ENCODE peak calls at places on chromosome 4, in four cellular contexts. S is endodermal cell, B is testis, A is upper lobe of left lung. D is an unnamed sample. For H3K9me3, the result is how much of the 10 kb centered on the place peaks cover.

GRCh38 chr4:4867745-4868505 is 8.5 kb downstream of the MSX1 start:
- DNase-seq in B (no peak), A (no peak), S (peak), D (no peak)

GRCh38 chr4:109436504-109436903 is 2.9 kb downstream of the SEC24B start:
- DNase-seq in B (no peak), A (no peak), S (no peak), D (no peak)

GRCh38 chr4:101339332-101339731 is 8.0 kb downstream of the PPP3CA start:
- DNase-seq in B (no peak), A (no peak), S (no peak), D (no peak)

GRCh38 chr4:54277691-54278090 is 48.6 kb downstream of the PDGFRA start:
- DNase-seq in B (no peak), A (no peak), S (no peak), D (no peak)

GRCh38 chr4:188372856-188373255 is 233.6 kb downstream of the TRIML1 start:
- DNase-seq in B (no peak), S (peak), A (no peak), D (peak)

GRCh38 chr4:77185681-77186080 is 28.7 kb downstream of the CCNG2 start:
- DNase-seq in S (no peak), A (no peak), B (no peak), D (no peak)

GRCh38 chr4:137360701-137361213 is 171.5 kb downstream of the PCDH18 start:
- DNase-seq in S (no peak), B (no peak), A (no peak), D (no peak)

GRCh38 chr4:58127680-58128079 is 1017.5 kb upstream of the IGFBP7 start:
- DNase-seq in B (no peak), A (no peak), S (no peak), D (no peak)

GRCh38 chr4:134906404-134907023 is 704.9 kb upstream of the PABPC4L start:
- DNase-seq in S (peak), B (peak), A (no peak), D (peak)

GRCh38 chr4:175146799-175147198 is 228.6 kb downstream of the ADAM29 start:
- DNase-seq in A (peak), B (peak), S (no peak), D (no peak)

GRCh38 chr4:175147233-175147632 is 229.1 kb downstream of the ADAM29 start:
- DNase-seq in A (no peak), S (no peak), B (peak), D (no peak)
- H3K9me3 ChIP-seq in A (under half), S (under half), B (under half), D (under half)

GRCh38 chr4:116020141-116020722 is 906.8 kb upstream of the NDST4 start:
- DNase-seq in A (no peak), S (no peak), B (no peak), D (no peak)
- H3K9me3 ChIP-seq in A (under half), S (under half), B (under half), D (under half)

GRCh38 chr4:154033921-154034320 is 245.0 kb upstream of the SFRP2 start:
- DNase-seq in A (no peak), B (no peak), S (no peak), D (no peak)

GRCh38 chr4:154032914-154033313 is 244.0 kb upstream of the SFRP2 start:
- DNase-seq in A (no peak), B (no peak), S (no peak), D (no peak)

GRCh38 chr4:154041595-154042086 is 252.8 kb upstream of the SFRP2 start:
- DNase-seq in A (no peak), B (no peak), S (no peak), D (no peak)

GRCh38 chr4:154039435-154040061 is 250.7 kb upstream of the SFRP2 start:
- DNase-seq in B (no peak), S (no peak), A (no peak), D (no peak)

DNA sequence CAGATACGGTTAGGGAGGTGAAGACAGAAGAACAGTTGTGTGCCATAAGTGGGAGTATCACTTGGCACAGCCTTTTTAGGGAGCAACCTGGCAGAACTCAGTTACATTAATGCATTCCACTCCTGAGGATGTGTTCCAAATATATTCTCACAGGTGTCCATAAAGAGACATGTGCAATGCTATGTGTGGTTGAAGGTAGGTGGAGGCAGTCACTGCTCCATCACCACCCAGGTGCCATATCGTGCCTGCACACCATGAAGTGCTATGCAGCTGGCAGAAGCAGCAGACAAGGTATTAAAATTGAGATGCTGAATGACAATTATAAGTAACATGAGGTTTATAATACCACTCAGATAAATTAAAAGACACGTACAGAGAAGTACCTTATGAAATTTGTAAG is 248.0 kb upstream of the SFRP2 start:
- DNase-seq in A (no peak), S (no peak), B (no peak), D (no peak)
- H3K9me3 ChIP-seq in A (under half), S (under half), B (under half), D (under half)

DNA sequence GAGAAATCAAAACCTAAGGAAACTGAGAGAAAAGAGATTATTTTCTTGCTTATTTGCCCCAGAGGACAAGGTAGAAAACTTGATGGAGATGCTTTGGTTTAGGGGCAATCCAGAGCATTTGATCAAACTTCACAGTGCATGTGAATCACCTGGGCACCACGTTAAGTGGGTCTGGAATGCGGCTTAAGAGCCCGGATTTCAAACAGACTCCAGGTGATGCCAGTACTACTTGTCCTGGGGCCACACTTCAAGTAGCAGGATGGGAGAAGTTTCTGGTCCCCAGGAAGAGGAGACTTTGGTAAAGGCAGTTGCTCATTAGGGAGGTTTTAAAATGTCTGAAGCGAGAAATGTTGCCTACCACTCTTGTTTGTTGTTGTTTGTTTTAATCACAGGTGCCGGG is 51.8 kb downstream of the PHOX2B start:
- DNase-seq in B (no peak), S (no peak), A (no peak), D (no peak)
- H3K9me3 ChIP-seq in B (under half), S (under half), A (under half), D (under half)

GRCh38 chr4:15742637-15743036 is 35.5 kb upstream of the CD38 start:
- DNase-seq in A (no peak), B (no peak), S (no peak), D (no peak)

GRCh38 chr4:15742083-15742582 is 36.0 kb upstream of the CD38 start:
- DNase-seq in B (no peak), A (no peak), S (no peak), D (no peak)

GRCh38 chr4:15738877-15739276 is 36.0 kb downstream of the BST1 start:
- DNase-seq in B (no peak), A (no peak), S (no peak), D (no peak)

GRCh38 chr4:15744016-15744415 is 34.1 kb upstream of the CD38 start:
- DNase-seq in S (no peak), B (no peak), A (no peak), D (no peak)

GRCh38 chr4:15740764-15741404 is 37.2 kb upstream of the CD38 start:
- DNase-seq in A (no peak), S (no peak), B (no peak), D (peak)
- H3K9me3 ChIP-seq in A (under half), S (under half), B (under half), D (under half)

DNA sequence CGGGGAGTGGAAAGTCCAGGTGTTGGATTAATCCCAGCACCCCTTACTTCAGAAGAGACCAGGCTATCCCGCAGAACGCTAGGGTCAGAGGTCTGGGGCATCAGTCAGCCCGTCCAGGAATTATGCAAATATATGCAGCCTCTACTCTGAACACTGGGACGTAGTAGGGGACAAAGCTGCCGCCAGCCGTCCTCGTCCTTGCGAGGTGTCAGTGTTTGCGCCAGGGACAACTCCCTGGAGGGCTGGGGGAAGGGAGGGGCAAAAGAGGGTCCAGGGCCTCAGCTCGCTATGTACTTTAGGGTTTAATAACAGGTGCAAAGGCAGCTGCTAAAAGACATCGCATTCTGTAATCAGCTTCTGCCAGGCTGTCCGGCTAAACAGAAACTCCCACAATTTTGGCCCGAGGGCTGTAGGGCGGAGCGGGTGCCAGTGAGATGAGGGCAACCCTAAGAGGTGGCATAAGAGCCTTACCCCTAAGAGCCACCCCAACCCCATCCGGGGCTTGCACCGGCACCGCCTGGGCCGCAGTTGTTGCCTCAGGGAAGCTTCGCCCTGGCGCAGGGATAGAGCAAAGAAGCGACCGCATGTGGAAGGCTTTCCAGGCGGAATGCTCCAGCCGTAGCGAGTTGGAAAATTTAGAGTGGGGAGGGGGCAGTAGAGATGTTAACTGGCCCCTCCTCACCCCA is 8.4 kb downstream of the HAND2 start:
- DNase-seq in S (no peak), A (peak), B (no peak), D (no peak)
- H3K9me3 ChIP-seq in S (under half), A (under half), B (under half), D (under half)

DNA sequence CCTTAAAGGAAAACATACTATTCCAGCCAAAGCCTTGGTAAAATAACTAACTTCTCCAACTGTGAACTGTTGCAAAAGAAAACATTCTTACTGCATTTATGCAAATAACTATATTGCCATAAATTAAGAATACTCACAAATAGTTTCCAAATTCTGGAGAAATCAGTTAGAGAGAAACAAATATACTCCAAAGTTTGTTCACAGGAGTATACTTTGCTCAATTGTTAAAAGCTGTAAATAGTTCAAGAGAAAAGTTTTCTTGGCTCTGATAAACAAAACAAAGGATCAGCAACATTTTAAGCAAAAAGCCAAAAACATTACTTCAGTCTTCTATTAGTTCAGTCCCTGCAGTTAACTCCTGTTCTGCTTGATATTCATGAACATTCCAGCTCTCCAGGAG is 83.0 kb downstream of the EIF4E start:
- DNase-seq in A (no peak), B (no peak), S (no peak), D (no peak)
- H3K9me3 ChIP-seq in A (under half), B (under half), S (half or more), D (under half)

GRCh38 chr4:14449308-14449707 is 553.0 kb upstream of the CPEB2 start:
- DNase-seq in B (no peak), S (no peak), A (no peak), D (no peak)
- H3K9me3 ChIP-seq in B (under half), S (under half), A (under half), D (under half)

GRCh38 chr4:211033-211511 is 86.8 kb downstream of the ZNF718 start:
- DNase-seq in B (no peak), S (no peak), A (no peak), D (no peak)

GRCh38 chr4:205097-205756 is 80.9 kb downstream of the ZNF718 start:
- DNase-seq in A (peak), S (no peak), B (no peak), D (no peak)

GRCh38 chr4:200936-201335 is 76.6 kb downstream of the ZNF718 start:
- DNase-seq in A (no peak), S (no peak), B (no peak), D (no peak)

GRCh38 chr4:206054-206453 is 81.8 kb downstream of the ZNF718 start:
- DNase-seq in S (no peak), B (no peak), A (no peak), D (no peak)
- H3K9me3 ChIP-seq in S (half or more), B (under half), A (under half), D (under half)

GRCh38 chr4:139470997-139471665 is 17.2 kb downstream of the RAB33B start:
- DNase-seq in S (no peak), A (no peak), B (no peak), D (no peak)
- H3K9me3 ChIP-seq in S (under half), A (under half), B (under half), D (under half)

D was measured in Caco-2.